ENCODE peak calls at places on chromosomes 5 and 9, in six cellular contexts. V, X, L, U, E and R are unnamed samples.

GRCh38 chr5:72353046-72353445 is 32.9 kb downstream of the PTCD2 start:
- DNase-seq in V (peak; percentile 59), X (no peak), L (no peak), U (no peak), E (no peak), R (peak; percentile 57)

GRCh38 chr9:79221084-79221483 is 350.7 kb upstream of the TLE4 start:
- DNase-seq in V (peak; percentile 95), X (no peak), L (peak; percentile 62), U (peak; percentile 94), E (peak; percentile 11), R (no peak)

GRCh38 chr9:13845460-13845859 is 468.5 kb downstream of the NFIB start:
- DNase-seq in V (peak; percentile 86), X (no peak), L (no peak), U (peak; percentile 71), E (no peak), R (no peak)

GRCh38 chr9:20492772-20493171 is 129.5 kb downstream of the MLLT3 start:
- DNase-seq in V (no peak), X (no peak), L (no peak), U (no peak), E (no peak), R (no peak)

GRCh38 chr5:41156739-41157138 is 56.6 kb downstream of the C6 start:
- DNase-seq in V (peak; percentile 38), X (no peak), L (no peak), U (no peak), E (no peak), R (peak; percentile 17)

GRCh38 chr5:91025449-91025848 is 357.7 kb downstream of the ARRDC3 start:
- DNase-seq in V (no peak), X (no peak), L (no peak), U (no peak), E (no peak), R (no peak)

GRCh38 chr5:143124593-143124992 is 278.9 kb downstream of the NR3C1 start:
- DNase-seq in V (no peak), X (no peak), L (no peak), U (no peak), E (no peak), R (no peak)

GRCh38 chr5:56211298-56211865 is 21.7 kb downstream of the ANKRD55 start:
- DNase-seq in V (peak; percentile 95), X (no peak), L (peak; percentile 87), U (peak; percentile 95), E (peak; percentile 72), R (peak; percentile 28)

GRCh38 chr5:65172486-65173129 is 309.1 kb downstream of the ADAMTS6 start:
- DNase-seq in V (peak; percentile 90), X (no peak), L (no peak), U (no peak), E (no peak), R (no peak)

GRCh38 chr9:129889461-129889935 is 54.2 kb downstream of the USP20 start:
- DNase-seq in V (no peak), X (no peak), L (no peak), U (no peak), E (no peak), R (no peak)

GRCh38 chr9:37466037-37466709 is 923 bp upstream of the ZBTB5 start:
- DNase-seq in V (peak; percentile 79), X (no peak), L (peak; percentile 56), U (no peak), E (no peak), R (peak; percentile 57)

GRCh38 chr5:76679231-76679630 is 36.7 kb upstream of the F2R start:
- DNase-seq in V (peak; percentile 78), X (no peak), L (no peak), U (no peak), E (no peak), R (no peak)

GRCh38 chr5:155250601-155251000 is 237.0 kb downstream of the KIF4B start:
- DNase-seq in V (no peak), X (no peak), L (no peak), U (no peak), E (no peak), R (no peak)